ENCODE peak calls at places on chromosomes 12 and 14, in eight cellular contexts. T is IMR-90; J is ovary; Z is CD4-positive, alpha-beta memory T cell; A is lung; W is naive thymus-derived CD4-positive, alpha-beta T cell; S is brain microvascular endothelial cell; G is AG04450. E is an unnamed sample.

GRCh38 chr14:98606041-98606640 is 665.9 kb downstream of the BCL11B start:
- DNase-seq in T (no peak), J (no peak), Z (no peak), A (no peak), W (no peak), S (no peak), G (no peak), E (no peak)

GRCh38 chr12:24668563-24668962 is 280.3 kb downstream of the BCAT1 start:
- DNase-seq in T (peak; percentile 44), J (no peak), Z (no peak), A (no peak), W (no peak), S (peak; percentile 5), G (no peak), E (no peak)

GRCh38 chr12:32483499-32483898 is 84.1 kb downstream of the FGD4 start:
- DNase-seq in T (no peak), J (no peak), Z (no peak), A (no peak), W (no peak), S (no peak), G (no peak), E (no peak)

GRCh38 chr14:24705840-24706239 is 71.8 kb upstream of the GZMB start:
- DNase-seq in T (no peak), J (no peak), Z (no peak), A (no peak), W (no peak), S (no peak), G (no peak), E (no peak)

GRCh38 chr12:65156366-65156831 is 13.0 kb upstream of the LEMD3 start:
- DNase-seq in T (peak; percentile 5), J (no peak), Z (peak; percentile 36), A (no peak), W (peak; percentile 30), S (peak; percentile 3), G (no peak), E (no peak)

GRCh38 chr14:62103497-62103896 is 341.3 kb downstream of the SNAPC1 start:
- DNase-seq in T (no peak), J (no peak), Z (no peak), A (no peak), W (no peak), S (no peak), G (no peak), E (no peak)

GRCh38 chr12:88432536-88433462 is 147.5 kb downstream of the KITLG start:
- DNase-seq in T (peak; percentile 46), J (peak; percentile 40), Z (no peak), A (peak; percentile 43), W (no peak), S (no peak), G (no peak), E (no peak)

GRCh38 chr12:12804011-12804410 is 9.1 kb upstream of the DDX47 start:
- DNase-seq in T (peak; percentile 80), J (no peak), Z (no peak), A (no peak), W (no peak), S (no peak), G (no peak), E (no peak)

GRCh38 chr12:89353823-89354629 is 1.7 kb upstream of the DUSP6 start:
- DNase-seq in T (peak; percentile 63), J (peak; percentile 61), Z (peak; percentile 72), A (peak; percentile 86), W (peak; percentile 55), S (peak; percentile 51), G (no peak), E (peak; percentile 88)

GRCh38 chr12:46585854-46586621 is 213.5 kb upstream of the SLC38A2 start:
- DNase-seq in T (peak; percentile 92), J (no peak), Z (peak; percentile 65), A (peak; percentile 37), W (peak; percentile 72), S (peak; percentile 94), G (peak; percentile 78), E (no peak)

GRCh38 chr14:53610947-53611346 is 345.7 kb downstream of the BMP4 start:
- DNase-seq in T (no peak), J (no peak), Z (no peak), A (no peak), W (no peak), S (no peak), G (no peak), E (no peak)

GRCh38 chr12:114625294-114625851 is 58.6 kb downstream of the TBX3 start:
- DNase-seq in T (peak; percentile 72), J (peak; percentile 32), Z (no peak), A (peak; percentile 32), W (no peak), S (peak; percentile 49), G (peak; percentile 42), E (no peak)

GRCh38 chr14:69183735-69184134 is 7.6 kb upstream of the EXD2 start:
- DNase-seq in T (peak; percentile 28), J (no peak), Z (no peak), A (no peak), W (no peak), S (peak; percentile 23), G (no peak), E (no peak)

GRCh38 chr12:62211510-62211909 is 48.7 kb upstream of the USP15 start:
- DNase-seq in T (no peak), J (no peak), Z (no peak), A (no peak), W (no peak), S (no peak), G (no peak), E (no peak)
- H3K27ac ChIP-seq in T (no peak overlapping the region), J (no peak overlapping the region), Z (no peak overlapping the region), A (no peak overlapping the region), W (no peak overlapping the region), S (no peak overlapping the region), G (no peak overlapping the region), E (no peak overlapping the region)

GRCh38 chr12:113155060-113155459 is 5.5 kb downstream of the CFAP73 start:
- DNase-seq in T (no peak), J (no peak), Z (no peak), A (no peak), W (no peak), S (no peak), G (no peak), E (no peak)

GRCh38 chr12:113152196-113152834 is 2.8 kb downstream of the CFAP73 start:
- DNase-seq in T (no peak), J (no peak), Z (no peak), A (no peak), W (no peak), S (no peak), G (no peak), E (no peak)

GRCh38 chr12:113154351-113154973 is 4.9 kb downstream of the CFAP73 start:
- DNase-seq in T (peak; percentile 28), J (no peak), Z (peak; percentile 17), A (no peak), W (no peak), S (no peak), G (no peak), E (no peak)

GRCh38 chr12:113151655-113152054 is 2.1 kb downstream of the CFAP73 start:
- DNase-seq in T (no peak), J (no peak), Z (no peak), A (no peak), W (no peak), S (no peak), G (no peak), E (no peak)

GRCh38 chr12:113152835-113153814 is 3.6 kb downstream of the CFAP73 start:
- DNase-seq in T (peak; percentile 65), J (no peak), Z (peak; percentile 78), A (peak; percentile 58), W (peak; percentile 81), S (peak; percentile 45), G (no peak), E (no peak)
- H3K4me3 ChIP-seq in T (no peak overlapping the region), J (peak overlapping the region; percentile 29), Z (no peak overlapping the region), A (no peak overlapping the region), W (peak overlapping the region; percentile 75), S (peak overlapping the region; percentile 39), G (peak overlapping the region; percentile 44), E (peak overlapping the region; percentile 61)

GRCh38 chr14:75531660-75532317 is 9.5 kb downstream of the BATF start:
- DNase-seq in T (no peak), J (no peak), Z (no peak), A (no peak), W (no peak), S (no peak), G (no peak), E (no peak)

GRCh38 chr14:75535164-75535898 is 13.1 kb downstream of the BATF start:
- DNase-seq in T (no peak), J (no peak), Z (no peak), A (no peak), W (no peak), S (no peak), G (no peak), E (no peak)

GRCh38 chr14:75527449-75528163 is 5.3 kb downstream of the BATF start:
- DNase-seq in T (no peak), J (no peak), Z (peak; percentile 19), A (no peak), W (no peak), S (no peak), G (no peak), E (no peak)

GRCh38 chr14:75533791-75534190 is 11.5 kb downstream of the BATF start:
- DNase-seq in T (no peak), J (no peak), Z (no peak), A (no peak), W (no peak), S (no peak), G (no peak), E (no peak)

DNA sequence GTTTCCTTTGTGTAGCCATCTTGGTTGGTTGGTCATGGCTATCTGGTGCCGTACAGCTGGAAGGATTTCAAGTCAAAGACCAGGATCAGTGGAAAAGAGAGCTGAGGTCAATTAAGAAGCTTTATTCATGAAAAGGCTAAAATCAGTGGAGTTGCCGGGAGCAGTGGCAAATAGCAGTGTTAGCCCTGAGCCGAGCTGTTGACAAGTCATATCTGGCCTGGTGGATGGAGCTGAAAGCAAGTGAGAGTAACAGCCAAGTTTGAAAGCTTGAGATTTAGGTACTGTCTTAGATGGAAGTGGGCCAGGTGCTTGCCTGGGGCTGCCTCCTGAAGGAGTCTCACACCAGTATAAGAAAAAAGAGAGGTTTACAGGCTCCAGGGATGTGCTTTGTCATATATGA is 9.0 kb downstream of the BATF start:
- DNase-seq in T (no peak), J (no peak), Z (no peak), A (no peak), W (no peak), S (no peak), G (no peak), E (no peak)
- H3K27ac ChIP-seq in T (no peak overlapping the region), J (no peak overlapping the region), Z (peak overlapping the region; percentile 40), A (no peak overlapping the region), W (no peak overlapping the region), S (no peak overlapping the region), G (no peak overlapping the region), E (no peak overlapping the region)

DNA sequence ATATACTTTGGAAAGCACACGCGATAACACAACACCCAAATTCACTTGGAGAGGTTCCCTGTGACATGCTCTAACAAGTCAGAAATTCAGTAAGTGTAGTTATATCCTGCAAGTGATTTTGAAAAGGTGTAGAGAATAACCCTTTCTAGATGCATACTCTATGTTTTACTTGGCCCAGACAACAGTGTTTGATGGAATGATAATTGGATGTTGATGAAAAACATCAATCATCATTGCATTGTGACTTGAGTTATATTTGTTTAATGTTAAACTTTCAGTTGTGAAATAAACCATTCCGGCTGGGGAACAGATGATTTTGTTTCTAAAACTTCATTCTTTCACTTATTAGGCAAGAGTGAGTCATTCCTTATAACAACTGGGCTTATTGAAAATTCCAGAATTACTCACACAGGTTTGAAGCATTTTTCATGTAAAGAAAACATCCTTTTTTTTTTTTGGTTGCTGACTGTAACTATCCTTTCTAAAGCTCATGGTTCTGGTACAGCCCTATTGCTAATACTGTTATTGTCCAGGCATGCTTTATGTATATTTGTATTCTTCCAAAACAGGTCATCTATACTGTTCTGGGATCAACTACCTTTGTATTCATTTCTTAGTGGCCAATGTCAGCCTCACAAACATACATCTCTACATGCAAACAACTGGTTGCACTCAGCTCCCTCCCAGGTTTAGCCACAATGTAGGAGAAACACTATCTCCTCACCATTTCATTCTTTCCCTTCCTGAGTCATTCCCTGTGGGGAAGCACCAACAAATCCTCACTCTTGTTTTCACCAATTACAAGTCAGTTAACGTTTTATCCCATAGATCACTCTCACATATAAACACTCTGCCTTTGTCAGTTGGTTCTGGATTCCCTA is 121.2 kb upstream of the LRIG3 start:
- DNase-seq in T (peak; percentile 96), J (no peak), Z (no peak), A (no peak), W (no peak), S (peak; percentile 60), G (peak; percentile 78), E (no peak)
- H3K4me3 ChIP-seq in T (peak overlapping the region; percentile 12), J (no peak overlapping the region), Z (no peak overlapping the region), A (no peak overlapping the region), W (no peak overlapping the region), S (no peak overlapping the region), G (no peak overlapping the region), E (peak overlapping the region; percentile 33)

E was measured in coronary artery.